ENCODE peak calls at places on chromosomes 13 and 19, in six cellular contexts. One of them, this sample, is unnamed. For H3K4me1, the result is how much of the 10 kb centered on the place peaks cover.

GRCh38 chr13:57629391-57629804 is 2.1 kb upstream of the PCDH17 start:
- DNase-seq in body of pancreas: peak
- DNase-seq in hepatocyte: peak
- DNase-seq in PC-3: no peak
- DNase-seq in IMR-90: no peak
- DNase-seq in GM23248: peak
- DNase-seq in this sample: no peak

GRCh38 chr19:53076984-53077383 is 26.2 kb downstream of the ZNF160 start:
- DNase-seq in body of pancreas: peak
- DNase-seq in hepatocyte: peak
- DNase-seq in PC-3: peak
- DNase-seq in IMR-90: peak
- DNase-seq in GM23248: peak
- DNase-seq in this sample: no peak

GRCh38 chr19:6210091-6210490 is 69.7 kb downstream of the MLLT1 start:
- DNase-seq in body of pancreas: no peak
- DNase-seq in hepatocyte: no peak
- DNase-seq in PC-3: no peak
- DNase-seq in IMR-90: no peak
- DNase-seq in GM23248: no peak
- DNase-seq in this sample: no peak

GRCh38 chr13:51679616-51680015 is 95.4 kb downstream of the WDFY2 start:
- DNase-seq in body of pancreas: no peak
- DNase-seq in hepatocyte: no peak
- DNase-seq in PC-3: no peak
- DNase-seq in IMR-90: no peak
- DNase-seq in GM23248: no peak
- DNase-seq in this sample: no peak

GRCh38 chr19:12052057-12052570 is 647 bp downstream of the ZNF878 start:
- DNase-seq in body of pancreas: no peak
- DNase-seq in hepatocyte: peak
- DNase-seq in PC-3: peak
- DNase-seq in IMR-90: peak
- DNase-seq in GM23248: peak
- DNase-seq in this sample: no peak

GRCh38 chr13:95552539-95553270 is at the start of gene CLDN10:
- DNase-seq in body of pancreas: peak
- DNase-seq in hepatocyte: no peak
- DNase-seq in PC-3: no peak
- DNase-seq in IMR-90: no peak
- DNase-seq in GM23248: no peak
- DNase-seq in this sample: no peak

GRCh38 chr19:42254083-42254849 is 662 bp downstream of the ERF start:
- DNase-seq in body of pancreas: peak
- DNase-seq in hepatocyte: peak
- DNase-seq in PC-3: peak
- DNase-seq in IMR-90: peak
- DNase-seq in GM23248: peak
- DNase-seq in this sample: peak

GRCh38 chr13:100883453-100883852 is 208.9 kb upstream of the TMTC4 start:
- DNase-seq in body of pancreas: no peak
- DNase-seq in hepatocyte: no peak
- DNase-seq in PC-3: peak
- DNase-seq in IMR-90: no peak
- DNase-seq in GM23248: no peak
- DNase-seq in this sample: no peak

GRCh38 chr13:32045963-32046785 is 14.6 kb downstream of the FRY start:
- DNase-seq in body of pancreas: peak
- DNase-seq in hepatocyte: peak
- DNase-seq in PC-3: no peak
- DNase-seq in IMR-90: peak
- DNase-seq in GM23248: peak
- DNase-seq in this sample: no peak

GRCh38 chr19:13100031-13100588 is 2.5 kb downstream of the LYL1 start:
- DNase-seq in body of pancreas: no peak
- DNase-seq in hepatocyte: no peak
- DNase-seq in PC-3: no peak
- DNase-seq in IMR-90: no peak
- DNase-seq in GM23248: peak
- DNase-seq in this sample: no peak

GRCh38 chr13:54232700-54233099 is 1204.1 kb downstream of the OLFM4 start:
- DNase-seq in body of pancreas: no peak
- DNase-seq in hepatocyte: no peak
- DNase-seq in PC-3: peak
- DNase-seq in IMR-90: no peak
- DNase-seq in GM23248: no peak
- DNase-seq in this sample: no peak

GRCh38 chr19:42422092-42422575 is 5.1 kb downstream of the LIPE start:
- DNase-seq in body of pancreas: no peak
- DNase-seq in hepatocyte: no peak
- DNase-seq in PC-3: no peak
- DNase-seq in IMR-90: no peak
- DNase-seq in GM23248: no peak
- DNase-seq in this sample: no peak

GRCh38 chr19:18090545-18091216 is 3.9 kb upstream of the IL12RB1 start:
- DNase-seq in body of pancreas: no peak
- DNase-seq in hepatocyte: no peak
- DNase-seq in PC-3: no peak
- DNase-seq in IMR-90: peak
- DNase-seq in GM23248: peak
- DNase-seq in this sample: no peak

GRCh38 chr19:41321600-41322270 is 11.8 kb downstream of the CCDC97 start:
- DNase-seq in body of pancreas: no peak
- DNase-seq in hepatocyte: peak
- DNase-seq in PC-3: peak
- DNase-seq in IMR-90: peak
- DNase-seq in GM23248: peak
- DNase-seq in this sample: no peak

GRCh38 chr13:57314897-57315520 is 148.0 kb downstream of the PRR20E start:
- DNase-seq in body of pancreas: no peak
- DNase-seq in hepatocyte: no peak
- DNase-seq in PC-3: peak
- DNase-seq in IMR-90: no peak
- DNase-seq in GM23248: no peak
- DNase-seq in this sample: no peak

GRCh38 chr19:29927944-29928669 is 13.9 kb upstream of the URI1 start:
- DNase-seq in body of pancreas: no peak
- DNase-seq in hepatocyte: no peak
- DNase-seq in PC-3: no peak
- DNase-seq in IMR-90: no peak
- DNase-seq in GM23248: no peak
- DNase-seq in this sample: no peak

GRCh38 chr19:3450796-3451411 is 29.4 kb downstream of the SMIM24 start:
- DNase-seq in body of pancreas: peak
- DNase-seq in hepatocyte: peak
- DNase-seq in PC-3: peak
- DNase-seq in IMR-90: peak
- DNase-seq in GM23248: peak
- DNase-seq in this sample: peak

GRCh38 chr13:97976551-97977375 is 23.3 kb downstream of the IPO5 start:
- DNase-seq in body of pancreas: no peak
- DNase-seq in hepatocyte: peak
- DNase-seq in PC-3: no peak
- DNase-seq in IMR-90: no peak
- DNase-seq in GM23248: peak
- DNase-seq in this sample: no peak

GRCh38 chr19:36225219-36225892 is 10.4 kb downstream of the ZNF146 start:
- DNase-seq in body of pancreas: no peak
- DNase-seq in hepatocyte: no peak
- DNase-seq in PC-3: peak
- DNase-seq in IMR-90: peak
- DNase-seq in GM23248: peak
- DNase-seq in this sample: no peak

DNA sequence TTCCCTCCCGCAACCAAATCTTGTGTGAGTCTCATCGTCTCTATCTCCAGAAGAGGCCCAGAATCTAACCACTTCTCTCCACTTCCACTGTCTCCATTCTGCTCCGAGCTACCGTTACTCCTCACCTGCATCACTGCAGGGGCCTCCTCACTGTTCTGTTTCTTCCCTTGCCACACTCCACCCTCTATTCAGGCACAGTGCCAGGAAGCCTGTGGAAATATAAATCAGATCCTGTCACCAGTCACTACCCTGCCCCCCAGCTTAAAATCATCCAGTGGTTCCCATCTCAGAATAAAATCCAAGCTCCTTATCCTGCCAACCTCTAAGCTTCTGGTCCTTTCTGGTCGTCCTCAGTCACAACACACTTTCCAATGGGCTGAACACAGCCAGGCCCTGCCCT is 24.1 kb downstream of the ZNF175 start:
- DNase-seq in body of pancreas: no peak
- DNase-seq in hepatocyte: no peak
- DNase-seq in PC-3: no peak
- DNase-seq in IMR-90: no peak
- DNase-seq in GM23248: no peak
- DNase-seq in this sample: no peak
- H3K4me3 ChIP-seq in body of pancreas: no peak
- H3K4me3 ChIP-seq in hepatocyte: no peak
- H3K4me3 ChIP-seq in PC-3: peak
- H3K4me3 ChIP-seq in IMR-90: no peak
- H3K4me3 ChIP-seq in GM23248: peak
- H3K4me3 ChIP-seq in this sample: peak

GRCh38 chr19:33418871-33419762 is 45.6 kb downstream of the CEBPG start:
- DNase-seq in body of pancreas: no peak
- DNase-seq in hepatocyte: no peak
- DNase-seq in PC-3: no peak
- DNase-seq in IMR-90: no peak
- DNase-seq in GM23248: no peak
- DNase-seq in this sample: no peak

GRCh38 chr19:33421368-33421767 is 47.9 kb downstream of the CEBPG start:
- DNase-seq in body of pancreas: no peak
- DNase-seq in hepatocyte: no peak
- DNase-seq in PC-3: no peak
- DNase-seq in IMR-90: no peak
- DNase-seq in GM23248: no peak
- DNase-seq in this sample: no peak

GRCh38 chr19:33419763-33420080 is 46.2 kb downstream of the CEBPG start:
- DNase-seq in body of pancreas: no peak
- DNase-seq in hepatocyte: no peak
- DNase-seq in PC-3: no peak
- DNase-seq in IMR-90: no peak
- DNase-seq in GM23248: no peak
- DNase-seq in this sample: no peak

GRCh38 chr19:33422369-33423180 is 49.1 kb downstream of the CEBPG start:
- DNase-seq in body of pancreas: no peak
- DNase-seq in hepatocyte: no peak
- DNase-seq in PC-3: no peak
- DNase-seq in IMR-90: no peak
- DNase-seq in GM23248: no peak
- DNase-seq in this sample: no peak

DNA sequence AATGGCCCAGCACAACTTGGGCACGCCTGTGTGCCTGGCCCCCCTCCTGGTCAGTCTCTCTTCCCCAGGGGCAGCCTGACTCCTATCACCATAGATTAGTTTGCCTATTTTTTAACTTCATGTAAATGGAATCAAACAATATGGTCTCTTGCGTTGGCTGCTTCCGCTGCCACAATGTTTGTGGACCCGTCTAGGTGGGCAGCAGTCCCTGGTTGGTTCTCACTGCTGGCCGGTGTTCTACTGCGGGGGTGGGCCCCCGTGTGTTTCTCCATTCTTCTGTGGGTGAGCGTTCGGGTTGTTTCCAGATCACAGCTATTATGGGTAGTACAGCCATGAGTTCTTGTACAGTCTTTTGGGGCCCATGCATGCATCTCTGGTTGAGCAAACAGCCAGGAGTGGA is 47.3 kb downstream of the CEBPG start:
- DNase-seq in body of pancreas: no peak
- DNase-seq in hepatocyte: no peak
- DNase-seq in PC-3: no peak
- DNase-seq in IMR-90: no peak
- DNase-seq in GM23248: no peak
- DNase-seq in this sample: no peak
- H3K4me1 ChIP-seq in body of pancreas: under half
- H3K4me1 ChIP-seq in hepatocyte: under half
- H3K4me1 ChIP-seq in PC-3: under half
- H3K4me1 ChIP-seq in IMR-90: under half
- H3K4me1 ChIP-seq in GM23248: under half
- H3K4me1 ChIP-seq in this sample: under half

DNA sequence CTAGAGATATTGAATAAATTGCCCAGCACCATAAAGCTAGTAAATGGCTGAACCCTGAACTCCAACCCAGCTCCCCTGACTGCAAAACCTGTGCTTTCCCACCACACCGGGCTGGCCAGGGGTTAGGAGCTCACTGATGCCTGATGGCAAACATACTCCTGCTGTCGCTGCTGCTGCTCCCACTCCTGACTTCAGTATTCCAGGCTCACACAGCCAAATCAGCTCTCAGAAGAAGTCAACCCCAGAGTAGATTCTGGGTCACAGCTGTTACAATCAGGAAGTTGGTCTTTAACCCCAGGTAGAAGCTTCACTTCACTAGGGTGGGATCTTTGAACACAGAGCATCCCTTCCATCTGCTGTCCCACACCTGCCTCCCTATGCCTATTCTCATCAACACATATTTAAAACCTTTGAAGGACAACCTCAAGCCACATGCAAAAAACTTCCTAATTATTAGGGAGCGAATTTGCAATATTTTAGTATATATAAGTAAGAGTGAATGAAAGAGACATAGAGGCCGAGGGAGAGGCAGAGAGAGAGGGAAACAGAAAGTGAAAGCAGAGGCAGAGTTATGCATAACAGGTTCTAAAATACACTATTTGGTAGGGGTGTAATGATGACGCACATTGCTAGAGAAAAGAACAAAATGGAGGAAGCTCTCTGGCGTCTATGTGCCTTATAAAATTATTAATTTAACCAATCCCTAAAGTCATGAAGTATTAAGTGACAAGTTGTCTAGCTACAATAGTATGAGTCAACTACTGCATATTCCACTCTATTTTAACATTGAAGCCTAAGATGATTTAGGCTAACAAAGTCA is 99.4 kb upstream of the SERP2 start:
- DNase-seq in body of pancreas: no peak
- DNase-seq in hepatocyte: peak
- DNase-seq in PC-3: peak
- DNase-seq in IMR-90: peak
- DNase-seq in GM23248: peak
- DNase-seq in this sample: no peak
- H3K4me3 ChIP-seq in body of pancreas: no peak
- H3K4me3 ChIP-seq in hepatocyte: no peak
- H3K4me3 ChIP-seq in PC-3: peak
- H3K4me3 ChIP-seq in IMR-90: peak
- H3K4me3 ChIP-seq in GM23248: peak
- H3K4me3 ChIP-seq in this sample: no peak

GRCh38 chr19:34363094-34363493 is 1.9 kb upstream of the GPI start:
- DNase-seq in body of pancreas: no peak
- DNase-seq in hepatocyte: no peak
- DNase-seq in PC-3: no peak
- DNase-seq in IMR-90: no peak
- DNase-seq in GM23248: peak
- DNase-seq in this sample: no peak

GRCh38 chr19:34362679-34363069 is 2.3 kb upstream of the GPI start:
- DNase-seq in body of pancreas: no peak
- DNase-seq in hepatocyte: no peak
- DNase-seq in PC-3: no peak
- DNase-seq in IMR-90: no peak
- DNase-seq in GM23248: no peak
- DNase-seq in this sample: no peak

GRCh38 chr19:34364830-34365462 is at the start of gene GPI:
- DNase-seq in body of pancreas: peak
- DNase-seq in hepatocyte: peak
- DNase-seq in PC-3: peak
- DNase-seq in IMR-90: peak
- DNase-seq in GM23248: peak
- DNase-seq in this sample: peak

GRCh38 chr19:34364462-34364829 is 550 bp upstream of the GPI start:
- DNase-seq in body of pancreas: no peak
- DNase-seq in hepatocyte: no peak
- DNase-seq in PC-3: no peak
- DNase-seq in IMR-90: no peak
- DNase-seq in GM23248: no peak
- DNase-seq in this sample: no peak

GRCh38 chr19:34363930-34364329 is 1.1 kb upstream of the GPI start:
- DNase-seq in body of pancreas: no peak
- DNase-seq in hepatocyte: no peak
- DNase-seq in PC-3: no peak
- DNase-seq in IMR-90: no peak
- DNase-seq in GM23248: no peak
- DNase-seq in this sample: no peak
- H3K4me1 ChIP-seq in body of pancreas: under half
- H3K4me1 ChIP-seq in hepatocyte: under half
- H3K4me1 ChIP-seq in PC-3: under half
- H3K4me1 ChIP-seq in IMR-90: under half
- H3K4me1 ChIP-seq in GM23248: under half
- H3K4me1 ChIP-seq in this sample: under half

This sample was measured in stomach.